ENCODE peak calls at places on chromosomes 3 and 15, in six cellular contexts. A is IMR-90, V is trophoblast cell, X is H9, H is mesenchymal stem cell, O is H1. U is an unnamed sample.

GRCh38 chr3:113495035-113495434 is 19.9 kb downstream of the SPICE1 start:
- DNase-seq in O (no peak), X (no peak), H (peak; percentile 29), A (peak; percentile 44), V (peak; percentile 62), U (no peak)

GRCh38 chr15:81126887-81127286 is 7.2 kb upstream of the CFAP161 start:
- DNase-seq in X (no peak), H (no peak), V (no peak), A (peak; percentile 41), O (no peak), U (no peak)

GRCh38 chr3:62013931-62014330 is 359.4 kb downstream of the FEZF2 start:
- DNase-seq in V (no peak), H (no peak), X (no peak), A (no peak), O (no peak), U (no peak)

GRCh38 chr3:194255252-194256039 is 95.7 kb downstream of the CPN2 start:
- DNase-seq in V (peak; percentile 37), X (no peak), H (peak; percentile 92), O (peak; percentile 46), A (no peak), U (no peak)

GRCh38 chr3:141680620-141681389 is 57.3 kb upstream of the RNF7 start:
- DNase-seq in O (no peak), H (peak; percentile 39), V (no peak), A (peak; percentile 68), X (peak; percentile 47), U (no peak)

GRCh38 chr3:195150194-195151118 is 120.5 kb downstream of the XXYLT1 start:
- DNase-seq in O (peak; percentile 55), V (no peak), X (peak; percentile 53), A (peak; percentile 81), H (peak; percentile 83), U (no peak)

GRCh38 chr3:50574280-50574831 is 5.0 kb downstream of the HEMK1 start:
- DNase-seq in H (no peak), V (no peak), O (no peak), A (no peak), X (no peak), U (no peak)

GRCh38 chr3:24688446-24689148 is 193.9 kb upstream of the THRB start:
- DNase-seq in O (no peak), H (peak; percentile 36), X (no peak), V (no peak), A (no peak), U (no peak)

GRCh38 chr15:39400821-39401550 is 179.9 kb upstream of the THBS1 start:
- DNase-seq in O (no peak), X (no peak), A (peak; percentile 74), V (peak; percentile 82), H (peak; percentile 33), U (no peak)

GRCh38 chr15:79290642-79291275 is 8.2 kb downstream of the ANKRD34C start:
- DNase-seq in X (no peak), V (no peak), A (no peak), O (no peak), H (no peak), U (no peak)

GRCh38 chr3:70982700-70983140 is 600.8 kb downstream of the FOXP1 start:
- DNase-seq in O (no peak), A (peak; percentile 86), H (peak; percentile 86), X (no peak), V (peak; percentile 91), U (no peak)

GRCh38 chr3:126113733-126114132 is 29.8 kb upstream of the SLC41A3 start:
- DNase-seq in A (no peak), O (no peak), V (peak; percentile 33), X (peak; percentile 56), H (no peak), U (no peak)

GRCh38 chr3:14871456-14872200 is 52.9 kb downstream of the FGD5 start:
- DNase-seq in H (no peak), X (no peak), O (no peak), V (no peak), A (no peak), U (no peak)

DNA sequence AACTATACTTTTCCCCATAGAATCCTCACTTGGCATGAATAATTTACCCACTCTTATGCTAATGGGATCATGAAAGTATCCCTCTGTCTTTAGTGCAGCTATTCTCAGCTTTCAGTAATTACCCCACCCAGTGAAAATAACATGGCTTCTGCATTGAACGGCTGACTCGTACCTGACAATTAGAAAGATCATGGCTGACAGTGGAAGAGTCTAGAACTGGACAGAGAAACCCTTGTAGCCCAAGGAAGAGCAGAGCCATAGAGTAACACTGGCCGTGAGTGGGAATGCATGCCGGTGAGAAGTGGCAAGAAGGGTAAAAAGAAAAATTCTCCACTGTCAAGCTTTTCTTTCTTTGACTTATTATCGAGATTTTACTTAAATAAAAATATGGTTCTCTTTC is 22.3 kb downstream of the MEIS2 start:
- DNase-seq in A (no peak), X (no peak), H (no peak), O (no peak), V (no peak), U (no peak)
- H3K4me1 ChIP-seq in A (peaks cover 8% of the 10 kb centered on the region), X (no peaks in the 10 kb centered on the region), H (no peaks in the 10 kb centered on the region), O (no peaks in the 10 kb centered on the region), V (peaks cover 2% of the 10 kb centered on the region), U (peaks cover 10% of the 10 kb centered on the region)

DNA sequence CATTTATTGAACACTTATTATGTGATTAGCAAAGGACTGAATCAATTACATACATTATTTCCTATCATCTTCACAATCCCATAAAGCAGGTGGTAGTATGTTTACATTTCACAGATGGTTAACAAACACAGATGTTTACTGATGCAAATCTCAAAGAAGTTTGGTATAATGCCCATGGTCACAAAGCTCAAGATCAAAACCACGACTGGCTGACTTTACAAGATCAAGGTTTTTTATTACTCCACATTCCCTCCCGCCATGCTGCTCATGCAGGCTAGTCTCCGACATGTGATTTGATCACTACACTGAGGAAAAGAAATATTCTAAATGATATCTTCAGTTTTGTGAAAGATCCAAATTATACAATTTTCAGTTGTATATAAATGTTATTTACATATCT is 235.6 kb downstream of the SCAPER start:
- DNase-seq in H (no peak), A (no peak), V (no peak), X (no peak), O (no peak), U (no peak)
- H4K91ac ChIP-seq in H (no peak overlapping the region), A (no peak overlapping the region), V (no peak overlapping the region), X (no peak overlapping the region), O (no peak overlapping the region), U (no peak overlapping the region)

GRCh38 chr15:60396560-60396963 is 1.2 kb downstream of the ANXA2 start:
- DNase-seq in X (no peak), O (no peak), H (peak; percentile 39), A (no peak), V (peak; percentile 68), U (no peak)
- H3K4me1 ChIP-seq in X (peaks cover 13% of the 10 kb centered on the region), O (peaks cover 17% of the 10 kb centered on the region), H (peaks cover 23% of the 10 kb centered on the region), A (peaks cover 48% of the 10 kb centered on the region), V (peaks cover 21% of the 10 kb centered on the region), U (peaks cover 32% of the 10 kb centered on the region)

GRCh38 chr3:29557186-29557585 is 276.3 kb downstream of the RBMS3 start:
- DNase-seq in A (peak; percentile 22), X (no peak), H (peak; percentile 85), V (peak; percentile 23), O (no peak), U (no peak)
- H4K91ac ChIP-seq in A (no peak overlapping the region), X (no peak overlapping the region), H (no peak overlapping the region), V (no peak overlapping the region), O (no peak overlapping the region), U (no peak overlapping the region)

U was measured in neuronal stem cell.